ENCODE peak calls at places on chromosomes 1 and 21, in six cellular contexts. G, U, O, S, I and B are unnamed samples.

GRCh38 chr1:119294728-119295127 is 73.9 kb upstream of the HAO2 start:
- DNase-seq in G (no peak), U (no peak), O (no peak), S (no peak), I (no peak), B (no peak)

GRCh38 chr1:192153276-192153675 is 5.0 kb upstream of the RGS18 start:
- DNase-seq in G (no peak), U (no peak), O (peak; percentile 29), S (no peak), I (no peak), B (no peak)

GRCh38 chr21:36068748-36069398 is 951 bp upstream of the CBR1 start:
- DNase-seq in G (no peak), U (no peak), O (no peak), S (no peak), I (no peak), B (no peak)

GRCh38 chr1:30790850-30791778 is 33.5 kb upstream of the LAPTM5 start:
- DNase-seq in G (no peak), U (no peak), O (peak; percentile 33), S (peak; percentile 48), I (no peak), B (no peak)

GRCh38 chr1:225460021-225460736 is 32.3 kb upstream of the LBR start:
- DNase-seq in G (no peak), U (no peak), O (peak; percentile 48), S (no peak), I (peak; percentile 37), B (no peak)

GRCh38 chr1:236765831-236766230 is 29.3 kb upstream of the MTR start:
- DNase-seq in G (no peak), U (no peak), O (no peak), S (no peak), I (no peak), B (no peak)

GRCh38 chr1:145720878-145721671 is 1.8 kb downstream of the CD160 start:
- DNase-seq in G (peak; percentile 25), U (peak; percentile 58), O (peak; percentile 55), S (peak; percentile 39), I (peak; percentile 26), B (no peak)

GRCh38 chr1:107622975-107623374 is 342.0 kb downstream of the VAV3 start:
- DNase-seq in G (peak; percentile 29), U (no peak), O (no peak), S (peak; percentile 9), I (no peak), B (no peak)

GRCh38 chr1:199898654-199899053 is 128.9 kb upstream of the NR5A2 start:
- DNase-seq in G (peak; percentile 54), U (no peak), O (no peak), S (no peak), I (no peak), B (no peak)

GRCh38 chr1:2242814-2243725 is 15.0 kb downstream of the SKI start:
- DNase-seq in G (no peak), U (no peak), O (no peak), S (no peak), I (no peak), B (no peak)

GRCh38 chr1:185585770-185586169 is 148.4 kb upstream of the HMCN1 start:
- DNase-seq in G (peak; percentile 78), U (no peak), O (no peak), S (no peak), I (no peak), B (no peak)

GRCh38 chr1:18077657-18078215 is 29.9 kb upstream of the IGSF21 start:
- DNase-seq in G (no peak), U (no peak), O (no peak), S (no peak), I (peak; percentile 83), B (no peak)

GRCh38 chr1:198265073-198265661 is 108.4 kb downstream of the NEK7 start:
- DNase-seq in G (no peak), U (no peak), O (peak; percentile 84), S (peak; percentile 17), I (no peak), B (no peak)

GRCh38 chr1:27603962-27604578 is at the start of gene AHDC1:
- DNase-seq in G (peak; percentile 67), U (peak; percentile 92), O (peak; percentile 95), S (peak; percentile 94), I (peak; percentile 87), B (peak; percentile 68)

GRCh38 chr1:234661249-234661928 is 51.4 kb upstream of the IRF2BP2 start:
- DNase-seq in G (peak; percentile 92), U (no peak), O (no peak), S (no peak), I (no peak), B (no peak)

GRCh38 chr1:115977481-115978258 is 1.4 kb downstream of the SLC22A15 start:
- DNase-seq in G (peak; percentile 90), U (no peak), O (peak; percentile 71), S (peak; percentile 76), I (no peak), B (no peak)

GRCh38 chr1:68141079-68141800 is 90.8 kb upstream of the DIRAS3 start:
- DNase-seq in G (peak; percentile 34), U (no peak), O (peak; percentile 91), S (peak; percentile 70), I (no peak), B (no peak)

GRCh38 chr1:20867062-20867461 is 80.0 kb upstream of the HP1BP3 start:
- DNase-seq in G (peak; percentile 28), U (no peak), O (no peak), S (peak; percentile 36), I (no peak), B (no peak)

GRCh38 chr1:81666586-81666985 is 134.1 kb upstream of the ADGRL2 start:
- DNase-seq in G (no peak), U (no peak), O (no peak), S (no peak), I (no peak), B (no peak)

GRCh38 chr1:192604979-192605620 is 29.5 kb downstream of the RGS1 start:
- DNase-seq in G (no peak), U (no peak), O (peak; percentile 63), S (peak; percentile 27), I (no peak), B (no peak)

GRCh38 chr1:30852026-30852425 is 56.5 kb downstream of the SDC3 start:
- DNase-seq in G (peak; percentile 24), U (no peak), O (peak; percentile 86), S (peak; percentile 39), I (no peak), B (no peak)

GRCh38 chr1:54537611-54538010 is 10.4 kb upstream of the ACOT11 start:
- DNase-seq in G (peak; percentile 10), U (no peak), O (no peak), S (no peak), I (no peak), B (no peak)

GRCh38 chr21:29265690-29266479 is 32.8 kb upstream of the BACH1 start:
- DNase-seq in G (peak; percentile 33), U (no peak), O (no peak), S (no peak), I (no peak), B (no peak)

GRCh38 chr1:53326088-53326597 is 1.7 kb downstream of the LRP8 start:
- DNase-seq in G (peak; percentile 90), U (peak; percentile 85), O (peak; percentile 91), S (peak; percentile 94), I (peak; percentile 97), B (peak; percentile 90)

GRCh38 chr1:23417570-23417969 is 7.0 kb downstream of the TCEA3 start:
- DNase-seq in G (no peak), U (no peak), O (no peak), S (peak; percentile 5), I (peak; percentile 94), B (peak; percentile 90)

GRCh38 chr1:205348559-205349477 is 7.9 kb downstream of the KLHDC8A start:
- DNase-seq in G (no peak), U (no peak), O (no peak), S (no peak), I (peak; percentile 65), B (peak; percentile 89)

GRCh38 chr1:41800237-41800902 is 118.4 kb downstream of the HIVEP3 start:
- DNase-seq in G (no peak), U (no peak), O (peak; percentile 55), S (no peak), I (no peak), B (no peak)

GRCh38 chr1:26302733-26303405 is 3.6 kb downstream of the UBXN11 start:
- DNase-seq in G (no peak), U (no peak), O (peak; percentile 80), S (peak; percentile 82), I (peak; percentile 70), B (no peak)

GRCh38 chr1:203338335-203339036 is 12.4 kb downstream of the FMOD start:
- DNase-seq in G (peak; percentile 67), U (peak; percentile 57), O (peak; percentile 85), S (peak; percentile 72), I (peak; percentile 83), B (peak; percentile 49)

GRCh38 chr21:34613679-34614442 is 1.1 kb downstream of the RCAN1 start:
- DNase-seq in G (peak; percentile 17), U (no peak), O (peak; percentile 15), S (peak; percentile 20), I (no peak), B (no peak)

GRCh38 chr1:63704443-63704842 is 69.4 kb upstream of the ROR1 start:
- DNase-seq in G (peak; percentile 83), U (no peak), O (no peak), S (no peak), I (no peak), B (no peak)

GRCh38 chr1:36384542-36385409 is 948 bp downstream of the STK40 start:
- DNase-seq in G (peak; percentile 46), U (peak; percentile 32), O (peak; percentile 12), S (peak; percentile 36), I (peak; percentile 66), B (no peak)

GRCh38 chr21:36803051-36803709 is 104.3 kb downstream of the SIM2 start:
- DNase-seq in G (no peak), U (no peak), O (no peak), S (no peak), I (no peak), B (no peak)

GRCh38 chr1:54442185-54442584 is 36.0 kb upstream of the SSBP3 start:
- DNase-seq in G (no peak), U (no peak), O (no peak), S (no peak), I (no peak), B (no peak)